ENCODE peak calls at places on chromosomes 12 and 14, in four cellular contexts. B is PC-3, W is HCT116, G is MM.1S. Z is an unnamed sample.

GRCh38 chr12:93676408-93677194 is 574 bp upstream of the CRADD start:
- DNase-seq in B (no peak), G (no peak), W (no peak), Z (no peak)

GRCh38 chr12:89556976-89557375 is 31.1 kb upstream of the POC1B start:
- DNase-seq in G (no peak), B (peak), W (peak), Z (no peak)

GRCh38 chr14:100022772-100023451 is 42.3 kb upstream of the EVL start:
- DNase-seq in B (no peak), W (no peak), G (no peak), Z (peak)

GRCh38 chr12:16579041-16579440 is 26.9 kb downstream of the LMO3 start:
- DNase-seq in G (no peak), B (no peak), W (no peak), Z (no peak)

GRCh38 chr12:9404469-9405260 is 196.5 kb upstream of the PZP start:
- DNase-seq in G (no peak), W (no peak), B (no peak), Z (peak)

GRCh38 chr12:56129210-56129691 is 1.2 kb downstream of the ESYT1 start:
- DNase-seq in W (no peak), G (peak), B (peak), Z (peak)

GRCh38 chr12:94078138-94078723 is 70.1 kb upstream of the PLXNC1 start:
- DNase-seq in W (no peak), B (no peak), G (no peak), Z (no peak)

GRCh38 chr12:114274131-114274530 is 131.8 kb downstream of the TBX5 start:
- DNase-seq in W (no peak), G (no peak), B (no peak), Z (no peak)

GRCh38 chr12:124294686-124295315 is at the start of gene RFLNA:
- DNase-seq in W (no peak), B (no peak), G (no peak), Z (peak)

GRCh38 chr12:57091633-57092528 is 3.0 kb downstream of the NAB2 start:
- DNase-seq in W (no peak), B (no peak), G (no peak), Z (no peak)

GRCh38 chr12:53659011-53659551 is 16.8 kb downstream of the ATP5MC2 start:
- DNase-seq in B (peak), G (no peak), W (peak), Z (peak)

GRCh38 chr14:101855958-101856357 is 94.4 kb downstream of the PPP2R5C start:
- DNase-seq in B (no peak), W (no peak), G (no peak), Z (no peak)

GRCh38 chr14:104436047-104436531 is 143.5 kb upstream of the C14orf180 start:
- DNase-seq in B (no peak), W (no peak), G (no peak), Z (peak)

GRCh38 chr12:693937-694533 is 30.8 kb upstream of the NINJ2 start:
- DNase-seq in W (no peak), G (no peak), B (no peak), Z (no peak)

GRCh38 chr14:59028476-59029202 is 159.8 kb upstream of the DAAM1 start:
- DNase-seq in B (peak), W (peak), G (peak), Z (peak)

GRCh38 chr12:79555006-79555925 is 135.5 kb downstream of the PAWR start:
- DNase-seq in G (no peak), W (peak), B (peak), Z (peak)

GRCh38 chr12:3540387-3541320 is 49.7 kb downstream of the PRMT8 start:
- DNase-seq in B (no peak), G (no peak), W (no peak), Z (no peak)

GRCh38 chr14:74409441-74409840 is 16.6 kb downstream of the SYNDIG1L start:
- DNase-seq in W (no peak), B (no peak), G (no peak), Z (no peak)

GRCh38 chr14:78107171-78107570 is 63.0 kb upstream of the NRXN3 start:
- DNase-seq in G (no peak), B (no peak), W (no peak), Z (no peak)

GRCh38 chr12:85662209-85662607 is 174.0 kb downstream of the RASSF9 start:
- DNase-seq in B (no peak), G (no peak), W (no peak), Z (no peak)

GRCh38 chr12:132316497-132317232 is 12.7 kb downstream of the GALNT9 start:
- DNase-seq in W (no peak), B (no peak), G (no peak), Z (no peak)

GRCh38 chr14:22733829-22734228 is 32.7 kb upstream of the OXA1L start:
- DNase-seq in W (no peak), B (no peak), G (no peak), Z (no peak)

GRCh38 chr12:60172696-60173095 is 576.9 kb downstream of the SLC16A7 start:
- DNase-seq in B (peak), G (no peak), W (no peak), Z (no peak)

GRCh38 chr12:57518176-57518919 is 2.0 kb downstream of the DDIT3 start:
- DNase-seq in G (no peak), W (no peak), B (no peak), Z (no peak)

GRCh38 chr14:61602733-61603077 is 92.6 kb upstream of the HIF1A start:
- DNase-seq in W (no peak), G (no peak), B (peak), Z (no peak)

GRCh38 chr12:111980598-111980997 is 32.4 kb downstream of the TMEM116 start:
- DNase-seq in W (no peak), B (no peak), G (no peak), Z (no peak)

GRCh38 chr14:30322819-30323218 is 236.1 kb upstream of the G2E3 start:
- DNase-seq in W (no peak), G (no peak), B (no peak), Z (no peak)

GRCh38 chr14:48113713-48114112 is 438.3 kb upstream of the MDGA2 start:
- DNase-seq in G (no peak), W (no peak), B (no peak), Z (no peak)

GRCh38 chr14:68630611-68631013 is 162.3 kb downstream of the ZFP36L1 start:
- DNase-seq in W (no peak), B (no peak), G (no peak), Z (no peak)

GRCh38 chr12:23980826-23981225 is 31.4 kb upstream of the SOX5 start:
- DNase-seq in B (no peak), G (no peak), W (no peak), Z (no peak)

GRCh38 chr12:9718968-9719367 is 13.9 kb downstream of the CLECL1 start:
- DNase-seq in W (no peak), B (no peak), G (no peak), Z (peak)

GRCh38 chr12:105783983-105784947 is 354.5 kb downstream of the NUAK1 start:
- DNase-seq in G (peak), B (no peak), W (no peak), Z (no peak)

DNA sequence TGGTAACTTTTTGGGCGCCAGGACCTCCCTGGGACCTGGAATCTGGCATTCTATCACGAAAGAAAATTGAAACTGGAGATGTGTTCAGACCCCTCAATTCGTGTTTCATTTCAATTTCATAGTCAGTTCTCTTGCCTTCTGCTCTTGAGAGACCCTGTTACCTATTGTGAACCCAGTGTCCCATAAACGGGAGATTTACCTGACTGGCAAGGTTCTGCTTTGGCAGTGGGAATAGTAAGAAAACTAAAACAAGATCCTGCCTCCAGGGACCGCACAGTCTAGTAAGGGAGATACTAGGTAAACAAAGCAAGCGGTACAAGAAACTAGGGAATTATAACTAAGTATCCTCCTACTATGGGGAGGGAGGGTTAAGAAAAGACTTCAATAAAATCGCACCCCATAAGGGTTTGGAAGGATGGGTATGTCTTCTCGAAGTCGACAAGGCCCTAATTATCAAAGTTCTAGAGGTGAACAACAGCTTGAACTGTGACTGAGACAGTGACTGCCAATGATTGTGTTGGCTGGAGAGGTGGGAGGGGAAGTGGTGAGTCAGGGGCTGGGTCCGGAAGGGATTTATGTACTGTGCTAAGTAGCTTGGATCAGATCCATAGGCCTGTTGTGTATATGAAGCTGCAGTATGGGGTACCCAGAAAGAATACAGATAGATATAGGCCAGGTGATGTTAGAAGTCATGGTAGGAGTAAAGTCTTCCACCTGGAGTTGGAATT is 754 bp downstream of the ACSS3 start:
- DNase-seq in B (no peak), G (no peak), W (no peak), Z (peak)
- H3K27ac ChIP-seq in B (no peak), G (no peak), W (no peak), Z (peak)

DNA sequence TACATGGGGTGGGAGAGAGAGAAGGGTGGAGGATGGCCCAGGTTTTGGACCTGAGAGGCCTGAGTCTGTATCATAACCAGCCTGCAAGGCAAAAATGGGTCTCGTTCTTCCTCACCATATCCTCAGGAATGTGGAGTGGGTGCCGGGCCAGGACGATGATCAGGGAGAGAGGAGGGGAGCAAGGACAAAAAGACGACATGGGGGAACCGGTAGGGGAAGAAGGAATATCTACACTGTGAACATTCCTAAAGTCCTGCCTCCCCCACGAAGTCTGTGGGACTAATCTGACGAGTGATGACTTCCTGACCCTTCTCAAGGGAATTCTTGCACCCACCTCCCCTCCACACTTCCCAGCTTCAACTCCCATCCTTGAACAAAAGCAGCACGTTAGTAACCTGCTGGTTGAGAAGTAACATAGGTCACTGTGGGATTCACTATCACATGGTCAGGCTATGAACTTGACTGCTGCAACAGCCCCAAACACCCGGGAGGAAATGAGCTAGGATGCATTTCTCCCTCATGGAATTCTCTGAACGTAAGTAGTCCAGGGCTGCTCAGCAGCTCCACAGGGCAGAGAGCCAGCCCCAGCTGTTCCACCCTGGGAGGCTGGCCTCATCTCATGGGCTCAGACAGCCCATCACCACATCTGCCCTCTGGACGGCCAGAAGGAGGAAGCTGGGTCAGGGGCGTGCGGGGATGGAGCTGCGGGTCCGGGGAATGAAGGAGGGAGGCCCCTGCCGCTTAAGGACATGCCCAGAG is 36.8 kb upstream of the VWF start:
- DNase-seq in W (no peak), G (no peak), B (no peak), Z (no peak)
- TF ChIP-seq EZH2phosphoT487 in W (no peak), G (no peak), B (no peak), Z (no peak)

GRCh38 chr14:39113685-39114072 is 444 bp upstream of the GEMIN2 start:
- DNase-seq in G (peak), B (no peak), W (no peak), Z (no peak)
- H3K27ac ChIP-seq in G (peak), B (peak), W (peak), Z (peak)

GRCh38 chr14:96148631-96149030 is 56.0 kb upstream of the BDKRB2 start:
- DNase-seq in W (no peak), B (no peak), G (no peak), Z (no peak)

GRCh38 chr14:96143906-96144305 is 60.7 kb upstream of the BDKRB2 start:
- DNase-seq in G (no peak), W (no peak), B (no peak), Z (no peak)

GRCh38 chr14:96146131-96146771 is 58.4 kb upstream of the BDKRB2 start:
- DNase-seq in W (no peak), G (no peak), B (peak), Z (no peak)

GRCh38 chr14:96149131-96149530 is 55.5 kb upstream of the BDKRB2 start:
- DNase-seq in G (no peak), W (no peak), B (no peak), Z (no peak)

DNA sequence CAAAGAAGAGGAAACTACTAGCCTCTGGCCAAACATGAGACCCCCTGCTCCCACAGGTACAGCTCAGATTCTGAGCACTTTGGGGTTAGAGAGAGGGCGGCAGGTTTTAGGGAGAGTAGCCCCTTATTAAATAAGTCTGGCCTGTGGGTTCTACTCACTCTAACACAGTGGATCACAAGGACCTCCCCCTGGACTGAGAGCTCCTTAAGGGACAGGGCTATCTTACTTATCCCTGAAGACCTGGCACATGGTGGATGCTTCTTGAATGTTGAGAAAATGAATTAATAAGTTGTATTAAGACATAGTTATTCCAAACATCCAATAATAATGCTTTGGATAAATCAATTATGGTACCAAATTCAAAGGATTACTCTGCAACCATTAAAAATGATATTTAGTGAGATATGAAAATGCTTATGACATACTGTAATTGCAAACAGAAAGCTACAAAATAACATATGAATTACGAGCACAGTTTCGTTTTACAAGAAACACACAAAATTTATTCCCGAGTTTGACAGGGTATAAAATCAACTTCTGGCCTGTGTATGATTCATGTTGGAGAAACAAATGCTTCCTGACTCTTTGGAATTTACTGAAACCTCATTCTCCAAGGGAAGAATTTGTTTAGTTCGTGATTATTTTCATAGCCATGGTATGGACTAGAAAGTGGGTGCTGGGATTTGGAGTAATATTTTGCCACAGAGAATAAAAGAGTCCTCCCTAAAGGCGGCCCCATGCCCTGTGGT is 59.3 kb upstream of the BDKRB2 start:
- DNase-seq in W (no peak), G (no peak), B (peak), Z (no peak)
- TF ChIP-seq EZH2phosphoT487 in W (no peak), G (no peak), B (no peak), Z (no peak)

DNA sequence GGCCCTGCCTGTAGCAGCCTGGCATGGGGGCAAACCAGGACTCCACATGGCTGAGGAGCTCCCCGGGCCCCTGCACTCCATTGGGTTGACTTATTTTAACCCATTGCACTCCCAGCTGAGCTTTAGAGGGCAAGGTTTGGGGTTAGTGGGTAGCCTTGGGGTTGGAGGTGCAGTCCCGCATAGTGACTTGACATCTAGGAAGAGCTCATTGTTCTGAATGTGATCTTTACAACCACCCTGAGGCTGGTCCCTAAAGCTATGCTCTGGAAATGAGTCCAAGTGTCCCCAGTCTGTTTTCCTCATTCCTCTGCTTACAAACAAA is 36.4 kb downstream of the NFKBIA start:
- DNase-seq in W (no peak), B (no peak), G (no peak), Z (no peak)
- H3K27ac ChIP-seq in W (no peak), B (no peak), G (no peak), Z (peak)

GRCh38 chr14:97873291-97873690 is 1076.1 kb downstream of the VRK1 start:
- DNase-seq in B (peak), G (no peak), W (no peak), Z (no peak)
- TF ChIP-seq EZH2phosphoT487 in B (no peak), G (no peak), W (no peak), Z (no peak)

DNA sequence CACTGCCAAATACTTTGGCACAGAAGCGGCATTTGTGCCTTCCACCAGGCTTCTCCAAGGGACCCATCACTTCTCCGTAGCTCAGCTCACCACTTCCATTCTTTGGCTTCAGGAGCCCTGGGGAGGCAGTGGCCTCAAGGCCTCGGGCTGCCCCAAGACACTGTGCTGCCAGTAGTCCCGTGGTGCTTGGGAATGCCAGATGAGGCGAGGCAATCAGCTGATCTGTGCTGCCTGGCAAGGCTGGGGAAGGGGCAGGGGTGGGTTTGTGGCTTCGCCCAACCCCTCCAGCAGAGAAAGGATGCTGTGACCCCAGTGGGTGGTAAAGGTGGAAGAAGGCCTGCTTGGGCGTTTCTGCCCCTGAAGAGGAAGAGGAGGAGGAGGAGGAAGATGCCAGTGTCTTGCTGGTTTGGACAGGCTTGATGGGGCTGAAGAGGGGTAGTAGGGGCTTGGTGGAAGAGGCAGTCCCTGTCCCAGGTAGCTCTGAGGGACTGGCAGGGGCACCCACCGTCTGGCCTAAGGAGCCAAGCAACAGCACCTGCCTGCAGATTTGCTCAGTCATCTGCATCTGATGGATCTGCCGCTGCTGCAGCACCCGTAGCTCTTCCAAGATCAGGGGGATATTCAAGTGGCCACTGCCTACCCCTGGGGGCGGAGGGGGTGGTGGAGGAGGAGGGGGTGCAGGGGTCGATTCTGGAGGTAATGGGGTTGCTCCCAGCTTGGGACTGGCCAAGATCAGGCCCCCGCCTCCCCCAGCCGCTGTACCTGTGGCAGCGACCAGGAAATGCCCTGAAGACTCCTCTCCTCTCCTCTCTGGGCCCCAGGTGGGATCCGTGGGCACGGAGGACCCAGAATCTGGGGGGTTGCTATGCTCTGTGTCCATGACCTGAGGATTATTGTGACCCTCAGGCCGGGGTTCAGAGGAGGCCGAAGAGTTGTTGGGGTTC is 1.3 kb downstream of the SALL2 start:
- DNase-seq in W (no peak), B (no peak), G (no peak), Z (peak)
- H3K27ac ChIP-seq in W (no peak), B (no peak), G (no peak), Z (no peak)